ENCODE peak calls at places on chromosomes 12 and 14, in ten cellular contexts. R is PC-3; L is stimulated activated CD4-positive, alpha-beta T cell treated with anti-CD3 and anti-CD28 coated beads, Interleukin-1b, Interleukin-23, amount 100 ng/mL, for 1 hour; M is GDM1; Y is T-helper 2 cell; Z is pancreas; C is NCI-H1417; X is T-helper 9 cell; P is HFF-Myc; J is RCC 7860. F is an unnamed sample.

GRCh38 chr14:103546651-103547454 is 15.6 kb downstream of the BAG5 start:
- DNase-seq in J (peak; percentile 5), L (peak; percentile 56), Y (peak; percentile 65), P (no peak), Z (peak; percentile 65), C (peak; percentile 92), R (peak; percentile 76), M (peak; percentile 25), X (peak; percentile 84), F (no peak)

GRCh38 chr12:78888583-78888982 is 24.0 kb downstream of the SYT1 start:
- DNase-seq in L (no peak), X (no peak), R (no peak), Y (no peak), P (no peak), C (no peak), J (peak; percentile 62), M (peak; percentile 38), Z (no peak), F (no peak)

GRCh38 chr12:29051221-29051620 is 97.9 kb upstream of the FAR2 start:
- DNase-seq in J (no peak), X (no peak), C (no peak), M (no peak), L (no peak), P (no peak), R (peak; percentile 40), Y (no peak), Z (no peak), F (no peak)

GRCh38 chr14:90842726-90843125 is 26.5 kb upstream of the TTC7B start:
- DNase-seq in Z (no peak), M (no peak), R (no peak), J (no peak), P (no peak), C (no peak), X (no peak), L (no peak), Y (no peak), F (no peak)

GRCh38 chr14:21680072-21680471 is 6.5 kb upstream of the OR4E1 start:
- DNase-seq in L (no peak), C (no peak), Z (no peak), R (peak; percentile 68), P (no peak), M (no peak), Y (no peak), X (no peak), J (no peak), F (no peak)

GRCh38 chr14:103315368-103315911 is 18.6 kb upstream of the EIF5 start:
- DNase-seq in P (no peak), L (no peak), J (no peak), R (no peak), Y (no peak), M (no peak), X (no peak), Z (no peak), C (no peak), F (no peak)

GRCh38 chr12:79373896-79374499 is 316.8 kb downstream of the PAWR start:
- DNase-seq in J (no peak), C (peak; percentile 60), M (peak; percentile 14), R (peak; percentile 64), L (no peak), P (no peak), X (no peak), Y (no peak), Z (no peak), F (no peak)

GRCh38 chr12:118058881-118059644 is 1.9 kb downstream of the WSB2 start:
- DNase-seq in Z (no peak), R (peak; percentile 70), L (no peak), X (no peak), M (no peak), C (no peak), J (no peak), P (no peak), Y (no peak), F (no peak)